ENCODE peak calls at places on chromosomes 1 and 21, in seven cellular contexts. One of them, this sample, is unnamed.

GRCh38 chr1:36349241-36349671 is 25.8 kb upstream of the EVA1B start:
- DNase-seq in AG04449: no peak
- DNase-seq in anterior cingulate cortex: no peak
- DNase-seq in IMR-90: peak; percentile 64
- DNase-seq in left ventricle myocardium inferior: no peak
- DNase-seq in skeletal muscle cell: no peak
- DNase-seq in ACHN: no peak
- DNase-seq in this sample: peak; percentile 59

GRCh38 chr1:187185389-187185788 is 356.6 kb downstream of the PLA2G4A start:
- DNase-seq in AG04449: no peak
- DNase-seq in anterior cingulate cortex: no peak
- DNase-seq in IMR-90: no peak
- DNase-seq in left ventricle myocardium inferior: no peak
- DNase-seq in skeletal muscle cell: no peak
- DNase-seq in ACHN: no peak
- DNase-seq in this sample: no peak

GRCh38 chr1:51863384-51863783 is 15.1 kb downstream of the NRDC start:
- DNase-seq in AG04449: no peak
- DNase-seq in anterior cingulate cortex: no peak
- DNase-seq in IMR-90: no peak
- DNase-seq in left ventricle myocardium inferior: no peak
- DNase-seq in skeletal muscle cell: no peak
- DNase-seq in ACHN: no peak
- DNase-seq in this sample: no peak

GRCh38 chr21:15446193-15446592 is 283.6 kb upstream of the USP25 start:
- DNase-seq in AG04449: no peak
- DNase-seq in anterior cingulate cortex: no peak
- DNase-seq in IMR-90: no peak
- DNase-seq in left ventricle myocardium inferior: no peak
- DNase-seq in skeletal muscle cell: no peak
- DNase-seq in ACHN: no peak
- DNase-seq in this sample: no peak

GRCh38 chr1:205348559-205349477 is 7.9 kb downstream of the KLHDC8A start:
- DNase-seq in AG04449: no peak
- DNase-seq in anterior cingulate cortex: no peak
- DNase-seq in IMR-90: no peak
- DNase-seq in left ventricle myocardium inferior: no peak
- DNase-seq in skeletal muscle cell: no peak
- DNase-seq in ACHN: no peak
- DNase-seq in this sample: no peak

GRCh38 chr1:194267021-194267420 is 1080.6 kb upstream of the B3GALT2 start:
- DNase-seq in AG04449: no peak
- DNase-seq in anterior cingulate cortex: no peak
- DNase-seq in IMR-90: no peak
- DNase-seq in left ventricle myocardium inferior: no peak
- DNase-seq in skeletal muscle cell: no peak
- DNase-seq in ACHN: no peak
- DNase-seq in this sample: no peak

GRCh38 chr21:37446552-37446951 is 80.0 kb downstream of the DYRK1A start:
- DNase-seq in AG04449: no peak
- DNase-seq in anterior cingulate cortex: no peak
- DNase-seq in IMR-90: no peak
- DNase-seq in left ventricle myocardium inferior: no peak
- DNase-seq in skeletal muscle cell: no peak
- DNase-seq in ACHN: no peak
- DNase-seq in this sample: no peak

GRCh38 chr1:47684964-47685762 is 247.3 kb downstream of the FOXD2 start:
- DNase-seq in AG04449: no peak
- DNase-seq in anterior cingulate cortex: no peak
- DNase-seq in IMR-90: no peak
- DNase-seq in left ventricle myocardium inferior: no peak
- DNase-seq in skeletal muscle cell: no peak
- DNase-seq in ACHN: peak; percentile 8
- DNase-seq in this sample: no peak

GRCh38 chr1:22789356-22789994 is 78.8 kb downstream of the EPHB2 start:
- DNase-seq in AG04449: no peak
- DNase-seq in anterior cingulate cortex: no peak
- DNase-seq in IMR-90: peak; percentile 19
- DNase-seq in left ventricle myocardium inferior: no peak
- DNase-seq in skeletal muscle cell: no peak
- DNase-seq in ACHN: no peak
- DNase-seq in this sample: peak; percentile 74

GRCh38 chr1:150221552-150221951 is 14.4 kb downstream of the ANP32E start:
- DNase-seq in AG04449: no peak
- DNase-seq in anterior cingulate cortex: no peak
- DNase-seq in IMR-90: peak; percentile 46
- DNase-seq in left ventricle myocardium inferior: no peak
- DNase-seq in skeletal muscle cell: no peak
- DNase-seq in ACHN: peak; percentile 37
- DNase-seq in this sample: peak; percentile 20

GRCh38 chr1:18743233-18743632 is 112.6 kb downstream of the PAX7 start:
- DNase-seq in AG04449: no peak
- DNase-seq in anterior cingulate cortex: no peak
- DNase-seq in IMR-90: no peak
- DNase-seq in left ventricle myocardium inferior: no peak
- DNase-seq in skeletal muscle cell: no peak
- DNase-seq in ACHN: no peak
- DNase-seq in this sample: no peak

GRCh38 chr1:182588460-182589396 is at the start of gene RNASEL:
- DNase-seq in AG04449: no peak
- DNase-seq in anterior cingulate cortex: peak; percentile 74
- DNase-seq in IMR-90: peak; percentile 77
- DNase-seq in left ventricle myocardium inferior: peak; percentile 68
- DNase-seq in skeletal muscle cell: no peak
- DNase-seq in ACHN: peak; percentile 91
- DNase-seq in this sample: peak; percentile 75

GRCh38 chr1:160084771-160085321 is 3.5 kb downstream of the KCNJ9 start:
- DNase-seq in AG04449: no peak
- DNase-seq in anterior cingulate cortex: no peak
- DNase-seq in IMR-90: no peak
- DNase-seq in left ventricle myocardium inferior: no peak
- DNase-seq in skeletal muscle cell: no peak
- DNase-seq in ACHN: no peak
- DNase-seq in this sample: no peak

This sample was measured in fibroblast of lung.